ENCODE peak calls at places on chromosome 7, in six cellular contexts. R is stimulated activated CD4-positive, alpha-beta T cell treated with anti-CD3 and anti-CD28 coated beads, Interleukin-2, amount 100 ng/mL, for 4 hours; N is A549; Q is NCI-H2081; C is GM06990; T is progenitor cell of endocrine pancreas. W is an unnamed sample.

GRCh38 chr7:4108951-4109350 is 573.1 kb upstream of the FOXK1 start:
- DNase-seq in Q (no peak), R (no peak), T (no peak), C (no peak), N (no peak), W (peak)

GRCh38 chr7:23490357-23491131 is 20.3 kb upstream of the IGF2BP3 start:
- DNase-seq in Q (peak), C (peak), T (no peak), N (no peak), R (peak), W (peak)

GRCh38 chr7:157809154-157809862 is 472.5 kb downstream of the DNAJB6 start:
- DNase-seq in C (no peak), N (no peak), T (no peak), R (no peak), Q (no peak), W (no peak)

GRCh38 chr7:155705656-155706360 is 61.3 kb downstream of the RBM33 start:
- DNase-seq in T (no peak), N (no peak), R (no peak), C (no peak), Q (no peak), W (no peak)

GRCh38 chr7:76310102-76310957 is 7.9 kb downstream of the HSPB1 start:
- DNase-seq in T (no peak), C (no peak), Q (peak), N (no peak), R (no peak), W (peak)

GRCh38 chr7:144830024-144830785 is 5.6 kb downstream of the TPK1 start:
- DNase-seq in C (no peak), T (no peak), R (no peak), Q (no peak), N (no peak), W (no peak)

GRCh38 chr7:66050990-66051424 is 24.6 kb upstream of the ASL start:
- DNase-seq in Q (no peak), T (no peak), C (no peak), N (no peak), R (no peak), W (peak)

GRCh38 chr7:11366118-11366517 is 392.4 kb downstream of the PHF14 start:
- DNase-seq in Q (no peak), T (no peak), C (no peak), R (no peak), N (no peak), W (no peak)

GRCh38 chr7:127865466-127865865 is 165.8 kb downstream of the LRRC4 start:
- DNase-seq in Q (no peak), C (no peak), T (no peak), N (no peak), R (no peak), W (no peak)

GRCh38 chr7:4820968-4821471 is 40.8 kb downstream of the PAPOLB start:
- DNase-seq in T (no peak), Q (no peak), C (no peak), R (no peak), N (no peak), W (no peak)

GRCh38 chr7:84057576-84057975 is 137.0 kb downstream of the SEMA3A start:
- DNase-seq in C (no peak), R (no peak), T (no peak), N (no peak), Q (no peak), W (no peak)

GRCh38 chr7:18666107-18666728 is 170.7 kb downstream of the HDAC9 start:
- DNase-seq in T (peak), C (peak), R (peak), N (peak), Q (peak), W (peak)

GRCh38 chr7:11235491-11235890 is 261.8 kb downstream of the PHF14 start:
- DNase-seq in N (no peak), Q (no peak), T (no peak), R (no peak), C (no peak), W (no peak)

GRCh38 chr7:77959080-77959479 is 160.5 kb downstream of the PHTF2 start:
- DNase-seq in N (no peak), C (no peak), Q (no peak), R (no peak), T (no peak), W (no peak)

GRCh38 chr7:67462781-67463191 is 466.2 kb downstream of the TYW1 start:
- DNase-seq in C (no peak), Q (no peak), R (no peak), N (no peak), T (no peak), W (no peak)

GRCh38 chr7:68720722-68721121 is 877.6 kb upstream of the AUTS2 start:
- DNase-seq in R (no peak), Q (no peak), T (no peak), N (no peak), C (no peak), W (no peak)

GRCh38 chr7:52163311-52163710 is 846.7 kb upstream of the COBL start:
- DNase-seq in R (no peak), Q (no peak), T (no peak), C (no peak), N (no peak), W (no peak)

GRCh38 chr7:55020481-55020871 is 1.7 kb downstream of the EGFR start:
- DNase-seq in N (peak), C (no peak), Q (no peak), R (no peak), T (no peak), W (no peak)

GRCh38 chr7:28858206-28858605 is 99.9 kb downstream of the TRIL start:
- DNase-seq in R (no peak), N (no peak), C (no peak), Q (no peak), T (no peak), W (no peak)

GRCh38 chr7:18866359-18867036 is 250.9 kb downstream of the TWIST1 start:
- DNase-seq in Q (no peak), N (peak), C (no peak), T (no peak), R (no peak), W (peak)

GRCh38 chr7:76514926-76515325 is 4.6 kb downstream of the UPK3B start:
- DNase-seq in R (no peak), Q (no peak), N (no peak), C (no peak), T (no peak), W (no peak)

GRCh38 chr7:42588876-42589275 is 323.0 kb downstream of the C7orf25 start:
- DNase-seq in T (no peak), N (no peak), R (no peak), Q (no peak), C (no peak), W (no peak)

GRCh38 chr7:96297873-96298272 is 24.0 kb downstream of the SLC25A13 start:
- DNase-seq in Q (no peak), C (no peak), R (no peak), N (no peak), T (no peak), W (no peak)

GRCh38 chr7:17844514-17845196 is 95.6 kb downstream of the SNX13 start:
- DNase-seq in C (no peak), T (no peak), N (no peak), Q (no peak), R (no peak), W (no peak)

GRCh38 chr7:117567781-117568180 is 88.0 kb downstream of the CFTR start:
- DNase-seq in T (no peak), C (no peak), N (no peak), R (no peak), Q (no peak), W (no peak)

GRCh38 chr7:26995664-26996063 is 100.1 kb downstream of the HOXA1 start:
- DNase-seq in C (no peak), T (no peak), Q (no peak), R (no peak), N (no peak), W (no peak)

GRCh38 chr7:113774182-113774807 is 144.5 kb downstream of the PPP1R3A start:
- DNase-seq in T (no peak), C (no peak), N (peak), R (no peak), Q (peak), W (peak)

GRCh38 chr7:101935521-101936141 is 118.2 kb downstream of the CUX1 start:
- DNase-seq in C (no peak), R (no peak), T (no peak), Q (no peak), N (no peak), W (no peak)

GRCh38 chr7:150997817-150998216 is 7.0 kb downstream of the NOS3 start:
- DNase-seq in Q (no peak), R (no peak), T (no peak), C (no peak), N (no peak), W (no peak)

GRCh38 chr7:44608916-44609648 is 2.7 kb downstream of the OGDH start:
- DNase-seq in N (no peak), C (no peak), T (no peak), Q (no peak), R (no peak), W (no peak)

GRCh38 chr7:28112056-28112455 is 68.5 kb downstream of the JAZF1 start:
- DNase-seq in Q (no peak), T (no peak), N (no peak), R (no peak), C (no peak), W (no peak)

GRCh38 chr7:24480501-24480900 is 92.8 kb upstream of the PALS2 start:
- DNase-seq in T (no peak), C (no peak), R (no peak), N (no peak), Q (no peak), W (no peak)

GRCh38 chr7:84507529-84507928 is 312.9 kb upstream of the SEMA3A start:
- DNase-seq in Q (no peak), N (no peak), R (no peak), T (no peak), C (no peak), W (no peak)

W was measured in NCI-H345.